ENCODE peak calls at places on chromosome 10, in ten cellular contexts. One of them, this sample, is unnamed.

GRCh38 chr10:17206210-17206709 is 4.8 kb upstream of the TRDMT1 start:
- DNase-seq in pancreas: no peak
- DNase-seq in WERI-Rb-1: no peak
- DNase-seq in IMR-90: peak
- DNase-seq in endothelial cell: no peak
- DNase-seq in retinal pigment epithelial cell: no peak
- DNase-seq in tibial artery: no peak
- DNase-seq in A673: no peak
- DNase-seq in astrocyte of the spinal cord: peak
- DNase-seq in OCI-LY7: no peak
- DNase-seq in this sample: peak

GRCh38 chr10:60441515-60441914 is 51.8 kb upstream of the ANK3 start:
- DNase-seq in astrocyte of the spinal cord: no peak
- DNase-seq in pancreas: no peak
- DNase-seq in retinal pigment epithelial cell: no peak
- DNase-seq in endothelial cell: no peak
- DNase-seq in tibial artery: no peak
- DNase-seq in IMR-90: peak
- DNase-seq in A673: no peak
- DNase-seq in WERI-Rb-1: no peak
- DNase-seq in OCI-LY7: peak
- DNase-seq in this sample: no peak

GRCh38 chr10:92241158-92241500 is 49.7 kb downstream of the CPEB3 start:
- DNase-seq in endothelial cell: peak
- DNase-seq in retinal pigment epithelial cell: no peak
- DNase-seq in tibial artery: no peak
- DNase-seq in IMR-90: peak
- DNase-seq in OCI-LY7: no peak
- DNase-seq in pancreas: peak
- DNase-seq in astrocyte of the spinal cord: no peak
- DNase-seq in WERI-Rb-1: peak
- DNase-seq in A673: peak
- DNase-seq in this sample: peak

GRCh38 chr10:97463363-97464132 is 17.6 kb downstream of the ZDHHC16 start:
- DNase-seq in endothelial cell: peak
- DNase-seq in retinal pigment epithelial cell: no peak
- DNase-seq in A673: peak
- DNase-seq in pancreas: peak
- DNase-seq in WERI-Rb-1: peak
- DNase-seq in OCI-LY7: peak
- DNase-seq in IMR-90: peak
- DNase-seq in astrocyte of the spinal cord: peak
- DNase-seq in tibial artery: no peak
- DNase-seq in this sample: peak

GRCh38 chr10:35347088-35347487 is 10.8 kb downstream of the CCNY start:
- DNase-seq in IMR-90: no peak
- DNase-seq in WERI-Rb-1: no peak
- DNase-seq in endothelial cell: no peak
- DNase-seq in astrocyte of the spinal cord: no peak
- DNase-seq in tibial artery: no peak
- DNase-seq in A673: peak
- DNase-seq in retinal pigment epithelial cell: peak
- DNase-seq in OCI-LY7: no peak
- DNase-seq in pancreas: no peak
- DNase-seq in this sample: no peak

GRCh38 chr10:68559872-68560200 is 301 bp upstream of the TET1 start:
- DNase-seq in IMR-90: no peak
- DNase-seq in OCI-LY7: no peak
- DNase-seq in endothelial cell: no peak
- DNase-seq in tibial artery: no peak
- DNase-seq in A673: no peak
- DNase-seq in WERI-Rb-1: no peak
- DNase-seq in pancreas: no peak
- DNase-seq in astrocyte of the spinal cord: peak
- DNase-seq in retinal pigment epithelial cell: no peak
- DNase-seq in this sample: peak

GRCh38 chr10:59709472-59710125 is at the start of gene SLC16A9:
- DNase-seq in astrocyte of the spinal cord: peak
- DNase-seq in IMR-90: peak
- DNase-seq in WERI-Rb-1: peak
- DNase-seq in retinal pigment epithelial cell: no peak
- DNase-seq in OCI-LY7: no peak
- DNase-seq in A673: peak
- DNase-seq in endothelial cell: peak
- DNase-seq in pancreas: peak
- DNase-seq in tibial artery: peak
- DNase-seq in this sample: peak

GRCh38 chr10:29174389-29174788 is 114.5 kb upstream of the LYZL1 start:
- DNase-seq in retinal pigment epithelial cell: no peak
- DNase-seq in endothelial cell: no peak
- DNase-seq in WERI-Rb-1: no peak
- DNase-seq in IMR-90: no peak
- DNase-seq in tibial artery: no peak
- DNase-seq in OCI-LY7: no peak
- DNase-seq in pancreas: no peak
- DNase-seq in astrocyte of the spinal cord: no peak
- DNase-seq in A673: no peak
- DNase-seq in this sample: no peak

GRCh38 chr10:6224781-6225180 is 22.0 kb downstream of the PFKFB3 start:
- DNase-seq in WERI-Rb-1: no peak
- DNase-seq in pancreas: no peak
- DNase-seq in astrocyte of the spinal cord: no peak
- DNase-seq in tibial artery: no peak
- DNase-seq in OCI-LY7: no peak
- DNase-seq in A673: no peak
- DNase-seq in endothelial cell: no peak
- DNase-seq in IMR-90: no peak
- DNase-seq in retinal pigment epithelial cell: no peak
- DNase-seq in this sample: no peak

GRCh38 chr10:30384791-30385201 is 35.7 kb upstream of the MTPAP start:
- DNase-seq in WERI-Rb-1: peak
- DNase-seq in pancreas: no peak
- DNase-seq in IMR-90: peak
- DNase-seq in endothelial cell: peak
- DNase-seq in A673: peak
- DNase-seq in retinal pigment epithelial cell: no peak
- DNase-seq in OCI-LY7: peak
- DNase-seq in astrocyte of the spinal cord: peak
- DNase-seq in tibial artery: no peak
- DNase-seq in this sample: peak

GRCh38 chr10:27542812-27543211 is 38.7 kb downstream of the RAB18 start:
- DNase-seq in OCI-LY7: no peak
- DNase-seq in retinal pigment epithelial cell: peak
- DNase-seq in pancreas: no peak
- DNase-seq in A673: no peak
- DNase-seq in astrocyte of the spinal cord: peak
- DNase-seq in WERI-Rb-1: peak
- DNase-seq in IMR-90: peak
- DNase-seq in endothelial cell: no peak
- DNase-seq in tibial artery: no peak
- DNase-seq in this sample: no peak

GRCh38 chr10:98349508-98349922 is 65.5 kb downstream of the PYROXD2 start:
- DNase-seq in WERI-Rb-1: no peak
- DNase-seq in OCI-LY7: peak
- DNase-seq in astrocyte of the spinal cord: peak
- DNase-seq in tibial artery: peak
- DNase-seq in endothelial cell: no peak
- DNase-seq in A673: peak
- DNase-seq in pancreas: peak
- DNase-seq in IMR-90: peak
- DNase-seq in retinal pigment epithelial cell: no peak
- DNase-seq in this sample: no peak

GRCh38 chr10:36888925-36889573 is 236.3 kb upstream of the ANKRD30A start:
- DNase-seq in retinal pigment epithelial cell: no peak
- DNase-seq in OCI-LY7: peak
- DNase-seq in endothelial cell: peak
- DNase-seq in A673: peak
- DNase-seq in astrocyte of the spinal cord: no peak
- DNase-seq in IMR-90: peak
- DNase-seq in tibial artery: no peak
- DNase-seq in pancreas: no peak
- DNase-seq in WERI-Rb-1: peak
- DNase-seq in this sample: peak

GRCh38 chr10:133324857-133325260 is 11.8 kb downstream of the CALY start:
- DNase-seq in A673: no peak
- DNase-seq in pancreas: no peak
- DNase-seq in astrocyte of the spinal cord: no peak
- DNase-seq in retinal pigment epithelial cell: no peak
- DNase-seq in WERI-Rb-1: no peak
- DNase-seq in endothelial cell: no peak
- DNase-seq in tibial artery: no peak
- DNase-seq in IMR-90: no peak
- DNase-seq in OCI-LY7: no peak
- DNase-seq in this sample: no peak

GRCh38 chr10:8130973-8131911 is 76.8 kb downstream of the GATA3 start:
- DNase-seq in pancreas: no peak
- DNase-seq in endothelial cell: no peak
- DNase-seq in astrocyte of the spinal cord: peak
- DNase-seq in OCI-LY7: no peak
- DNase-seq in IMR-90: peak
- DNase-seq in retinal pigment epithelial cell: peak
- DNase-seq in tibial artery: no peak
- DNase-seq in WERI-Rb-1: no peak
- DNase-seq in A673: no peak
- DNase-seq in this sample: peak

GRCh38 chr10:64091889-64092288 is 570.7 kb downstream of the REEP3 start:
- DNase-seq in A673: peak
- DNase-seq in pancreas: no peak
- DNase-seq in retinal pigment epithelial cell: no peak
- DNase-seq in astrocyte of the spinal cord: no peak
- DNase-seq in tibial artery: no peak
- DNase-seq in OCI-LY7: no peak
- DNase-seq in endothelial cell: no peak
- DNase-seq in WERI-Rb-1: peak
- DNase-seq in IMR-90: no peak
- DNase-seq in this sample: no peak
- TF ChIP-seq CTCF in A673: peak
- TF ChIP-seq CTCF in pancreas: no peak
- TF ChIP-seq CTCF in retinal pigment epithelial cell: peak
- TF ChIP-seq CTCF in astrocyte of the spinal cord: peak
- TF ChIP-seq CTCF in tibial artery: no peak
- TF ChIP-seq CTCF in OCI-LY7: peak
- TF ChIP-seq CTCF in endothelial cell: no peak
- TF ChIP-seq CTCF in WERI-Rb-1: peak
- TF ChIP-seq CTCF in IMR-90: peak
- TF ChIP-seq CTCF in this sample: no peak

DNA sequence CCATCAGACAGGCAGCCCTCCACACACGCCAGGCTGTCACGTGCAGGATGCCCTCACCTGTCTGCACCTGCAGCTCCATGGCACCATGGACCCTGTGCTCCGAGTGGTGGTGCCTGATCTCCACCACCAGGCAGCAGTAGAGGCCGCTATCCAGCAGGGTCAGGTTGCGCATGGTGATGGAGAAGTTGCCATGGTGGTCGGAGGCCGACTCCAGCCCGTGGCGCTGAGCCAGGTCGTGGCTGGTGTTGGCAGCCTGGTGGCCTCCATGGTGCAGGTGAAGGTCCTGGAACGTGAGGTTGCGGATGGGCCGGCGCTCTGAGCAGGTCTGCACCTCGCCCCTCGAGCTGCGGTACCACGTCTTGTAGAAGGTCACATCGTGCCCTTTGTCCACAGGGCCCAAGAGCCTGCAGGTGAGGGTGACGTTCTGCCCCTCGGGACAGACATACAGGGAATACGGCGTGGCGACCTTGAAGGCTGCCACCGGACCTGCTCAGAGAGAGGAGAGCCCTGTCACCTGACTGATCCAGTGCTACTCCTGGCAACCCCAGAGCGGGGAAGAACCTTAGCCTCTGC is 11.7 kb downstream of the VSIR start:
- DNase-seq in endothelial cell: no peak
- DNase-seq in astrocyte of the spinal cord: no peak
- DNase-seq in IMR-90: no peak
- DNase-seq in tibial artery: no peak
- DNase-seq in A673: no peak
- DNase-seq in pancreas: no peak
- DNase-seq in retinal pigment epithelial cell: no peak
- DNase-seq in OCI-LY7: no peak
- DNase-seq in WERI-Rb-1: no peak
- DNase-seq in this sample: no peak
- TF ChIP-seq CTCF in endothelial cell: no peak
- TF ChIP-seq CTCF in astrocyte of the spinal cord: peak
- TF ChIP-seq CTCF in IMR-90: no peak
- TF ChIP-seq CTCF in tibial artery: no peak
- TF ChIP-seq CTCF in A673: no peak
- TF ChIP-seq CTCF in pancreas: no peak
- TF ChIP-seq CTCF in retinal pigment epithelial cell: peak
- TF ChIP-seq CTCF in OCI-LY7: peak
- TF ChIP-seq CTCF in WERI-Rb-1: peak
- TF ChIP-seq CTCF in this sample: peak

GRCh38 chr10:77602913-77603528 is 34.6 kb downstream of the KCNMA1 start:
- DNase-seq in WERI-Rb-1: no peak
- DNase-seq in endothelial cell: no peak
- DNase-seq in retinal pigment epithelial cell: no peak
- DNase-seq in IMR-90: peak
- DNase-seq in tibial artery: no peak
- DNase-seq in A673: no peak
- DNase-seq in OCI-LY7: no peak
- DNase-seq in astrocyte of the spinal cord: peak
- DNase-seq in pancreas: no peak
- DNase-seq in this sample: peak

GRCh38 chr10:77601488-77601887 is 36.1 kb downstream of the KCNMA1 start:
- DNase-seq in WERI-Rb-1: no peak
- DNase-seq in tibial artery: no peak
- DNase-seq in retinal pigment epithelial cell: no peak
- DNase-seq in astrocyte of the spinal cord: no peak
- DNase-seq in OCI-LY7: no peak
- DNase-seq in endothelial cell: no peak
- DNase-seq in IMR-90: peak
- DNase-seq in pancreas: peak
- DNase-seq in A673: no peak
- DNase-seq in this sample: no peak

GRCh38 chr10:77604063-77604462 is 33.5 kb downstream of the KCNMA1 start:
- DNase-seq in IMR-90: no peak
- DNase-seq in endothelial cell: no peak
- DNase-seq in pancreas: no peak
- DNase-seq in tibial artery: no peak
- DNase-seq in OCI-LY7: no peak
- DNase-seq in astrocyte of the spinal cord: no peak
- DNase-seq in WERI-Rb-1: no peak
- DNase-seq in A673: no peak
- DNase-seq in retinal pigment epithelial cell: no peak
- DNase-seq in this sample: no peak

GRCh38 chr10:77603529-77603927 is 34.1 kb downstream of the KCNMA1 start:
- DNase-seq in astrocyte of the spinal cord: no peak
- DNase-seq in WERI-Rb-1: peak
- DNase-seq in OCI-LY7: no peak
- DNase-seq in endothelial cell: peak
- DNase-seq in retinal pigment epithelial cell: no peak
- DNase-seq in tibial artery: no peak
- DNase-seq in A673: no peak
- DNase-seq in pancreas: no peak
- DNase-seq in IMR-90: peak
- DNase-seq in this sample: peak

GRCh38 chr10:77602231-77602912 is 35.2 kb downstream of the KCNMA1 start:
- DNase-seq in OCI-LY7: no peak
- DNase-seq in retinal pigment epithelial cell: no peak
- DNase-seq in A673: no peak
- DNase-seq in IMR-90: peak
- DNase-seq in astrocyte of the spinal cord: peak
- DNase-seq in WERI-Rb-1: no peak
- DNase-seq in endothelial cell: no peak
- DNase-seq in pancreas: no peak
- DNase-seq in tibial artery: no peak
- DNase-seq in this sample: no peak
- TF ChIP-seq CTCF in OCI-LY7: no peak
- TF ChIP-seq CTCF in retinal pigment epithelial cell: peak
- TF ChIP-seq CTCF in A673: no peak
- TF ChIP-seq CTCF in IMR-90: peak
- TF ChIP-seq CTCF in astrocyte of the spinal cord: no peak
- TF ChIP-seq CTCF in WERI-Rb-1: no peak
- TF ChIP-seq CTCF in endothelial cell: no peak
- TF ChIP-seq CTCF in pancreas: no peak
- TF ChIP-seq CTCF in tibial artery: no peak
- TF ChIP-seq CTCF in this sample: no peak

GRCh38 chr10:114816308-114816707 is 5.3 kb upstream of the FHIP2A start:
- DNase-seq in tibial artery: no peak
- DNase-seq in pancreas: no peak
- DNase-seq in OCI-LY7: no peak
- DNase-seq in endothelial cell: no peak
- DNase-seq in retinal pigment epithelial cell: no peak
- DNase-seq in IMR-90: no peak
- DNase-seq in A673: no peak
- DNase-seq in astrocyte of the spinal cord: no peak
- DNase-seq in WERI-Rb-1: no peak
- DNase-seq in this sample: no peak
- TF ChIP-seq CTCF in tibial artery: no peak
- TF ChIP-seq CTCF in pancreas: no peak
- TF ChIP-seq CTCF in OCI-LY7: no peak
- TF ChIP-seq CTCF in endothelial cell: no peak
- TF ChIP-seq CTCF in retinal pigment epithelial cell: no peak
- TF ChIP-seq CTCF in IMR-90: no peak
- TF ChIP-seq CTCF in A673: no peak
- TF ChIP-seq CTCF in astrocyte of the spinal cord: no peak
- TF ChIP-seq CTCF in WERI-Rb-1: no peak
- TF ChIP-seq CTCF in this sample: no peak

This sample was measured in activated CD8-positive, alpha-beta T cell treated with anti-CD3 and anti-CD28 coated beads for 36 hours.